ENCODE peak calls at places on chromosomes 7 and 10, in four cellular contexts. T is fibroblast of the aortic adventitia, Y is ascending aorta, M is foreskin fibroblast. K is an unnamed sample.

GRCh38 chr10:91250341-91250740 is 29.9 kb downstream of the PCGF5 start:
- DNase-seq in M (no peak), T (no peak), Y (no peak), K (no peak)

GRCh38 chr10:118732253-118733194 is 22.2 kb downstream of the CACUL1 start:
- DNase-seq in Y (no peak), M (no peak), T (no peak), K (no peak)

GRCh38 chr7:76133164-76133775 is 68.4 kb upstream of the SRRM3 start:
- DNase-seq in Y (no peak), T (no peak), M (peak; percentile 24), K (no peak)

GRCh38 chr7:108282427-108282996 is 152.4 kb upstream of the LAMB4 start:
- DNase-seq in M (no peak), T (no peak), Y (no peak), K (peak; percentile 43)

GRCh38 chr7:50544992-50545391 is 20.2 kb downstream of the DDC start:
- DNase-seq in M (no peak), Y (no peak), T (no peak), K (no peak)

GRCh38 chr7:4774007-4774406 is 1.4 kb upstream of the AP5Z1 start:
- DNase-seq in T (no peak), Y (no peak), M (no peak), K (no peak)

GRCh38 chr10:69400936-69401335 is 15.8 kb downstream of the TACR2 start:
- DNase-seq in T (no peak), Y (no peak), M (no peak), K (no peak)

GRCh38 chr10:100364735-100365391 is 17.8 kb downstream of the SCD start:
- DNase-seq in Y (peak; percentile 49), T (peak; percentile 84), M (peak; percentile 87), K (peak; percentile 88)

GRCh38 chr7:151062399-151063211 is 3.2 kb downstream of the SLC4A2 start:
- DNase-seq in M (peak; percentile 72), T (peak; percentile 62), Y (no peak), K (peak; percentile 67)

GRCh38 chr10:91172348-91172747 is 48.1 kb upstream of the PCGF5 start:
- DNase-seq in M (no peak), T (no peak), Y (no peak), K (no peak)

GRCh38 chr7:28572321-28573058 is 160.2 kb downstream of the CREB5 start:
- DNase-seq in T (no peak), M (no peak), Y (no peak), K (no peak)

DNA sequence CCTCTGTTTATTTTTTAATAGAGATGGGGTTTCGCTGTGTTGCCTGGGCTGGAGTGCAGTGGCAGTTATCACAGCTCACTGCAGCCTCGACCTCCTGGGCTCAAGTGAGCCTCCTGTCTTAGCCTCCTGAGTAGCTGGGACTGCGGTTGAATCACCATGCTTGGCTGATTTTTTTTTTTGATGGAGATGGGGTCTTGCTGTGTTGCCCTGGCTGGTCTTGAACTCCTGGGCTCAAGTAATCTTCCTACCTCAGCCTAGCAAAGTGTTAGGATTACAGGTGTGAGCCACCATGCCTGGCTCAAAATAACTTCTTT is 8.1 kb downstream of the DYNC2I1 start:
- DNase-seq in M (no peak), T (no peak), Y (no peak), K (no peak)
- H3K4me3 ChIP-seq in M (peak overlapping the region; percentile 65), T (peak overlapping the region; percentile 63), Y (peak overlapping the region; percentile 61), K (no peak overlapping the region)

GRCh38 chr10:30709700-30710358 is 80.3 kb upstream of the LYZL2 start:
- DNase-seq in Y (no peak), M (no peak), T (no peak), K (no peak)

GRCh38 chr10:30705086-30705624 is 75.6 kb upstream of the LYZL2 start:
- DNase-seq in T (no peak), M (no peak), Y (no peak), K (no peak)

GRCh38 chr10:30708234-30708633 is 78.7 kb upstream of the LYZL2 start:
- DNase-seq in T (no peak), Y (no peak), M (no peak), K (no peak)

GRCh38 chr10:30705625-30706149 is 76.1 kb upstream of the LYZL2 start:
- DNase-seq in M (no peak), Y (no peak), T (no peak), K (no peak)

DNA sequence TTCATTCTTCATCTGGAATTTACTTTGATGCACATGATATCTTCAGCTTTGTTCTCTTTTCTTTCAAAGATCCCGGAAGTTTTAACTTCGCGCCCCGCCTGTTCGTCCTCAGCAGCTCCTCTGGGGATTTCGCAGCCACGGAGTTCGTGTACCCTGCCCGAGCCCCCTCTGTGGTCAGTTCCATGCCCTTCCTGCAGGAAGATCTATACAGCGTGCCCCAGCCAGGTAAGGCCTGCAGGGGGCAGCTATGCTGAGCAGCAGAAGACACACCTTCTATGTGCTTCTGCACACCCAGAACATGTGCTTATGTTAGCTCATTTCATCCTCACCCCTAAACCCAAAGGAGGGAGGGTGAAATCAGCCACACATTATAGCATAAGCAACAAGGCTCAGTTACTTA is 79.7 kb upstream of the LYZL2 start:
- DNase-seq in T (no peak), M (no peak), Y (no peak), K (no peak)
- TF ChIP-seq CTCF in T (no peak), M (no peak), Y (no peak), K (peak; percentile 13)

GRCh38 chr7:20214787-20215669 is 2.2 kb downstream of the MACC1 start:
- DNase-seq in T (no peak), Y (no peak), M (no peak), K (no peak)
- H3K4me3 ChIP-seq in T (no peak overlapping the region), Y (no peak overlapping the region), M (no peak overlapping the region), K (no peak overlapping the region)

DNA sequence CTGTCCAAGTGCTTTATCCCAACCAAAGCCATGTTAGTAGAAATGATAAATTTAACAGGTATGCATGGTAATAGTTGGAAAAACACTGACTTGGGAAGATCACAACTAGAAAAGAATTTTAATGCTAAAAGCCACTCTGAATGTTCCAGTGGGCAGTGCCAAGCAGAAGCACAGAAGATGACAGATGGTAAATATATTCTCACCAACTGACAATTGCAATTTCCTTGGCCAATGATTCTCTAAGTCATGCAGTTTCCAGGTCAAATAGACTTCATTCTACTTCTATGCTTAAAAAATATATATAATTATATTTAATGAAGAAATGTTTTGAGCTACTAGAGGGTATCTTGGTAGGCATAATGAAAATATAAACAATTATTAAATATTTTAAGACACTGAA is 83.6 kb upstream of the SEMA3C start:
- DNase-seq in T (peak; percentile 8), Y (no peak), M (no peak), K (no peak)
- TF ChIP-seq CTCF in T (no peak), Y (no peak), M (no peak), K (no peak)

DNA sequence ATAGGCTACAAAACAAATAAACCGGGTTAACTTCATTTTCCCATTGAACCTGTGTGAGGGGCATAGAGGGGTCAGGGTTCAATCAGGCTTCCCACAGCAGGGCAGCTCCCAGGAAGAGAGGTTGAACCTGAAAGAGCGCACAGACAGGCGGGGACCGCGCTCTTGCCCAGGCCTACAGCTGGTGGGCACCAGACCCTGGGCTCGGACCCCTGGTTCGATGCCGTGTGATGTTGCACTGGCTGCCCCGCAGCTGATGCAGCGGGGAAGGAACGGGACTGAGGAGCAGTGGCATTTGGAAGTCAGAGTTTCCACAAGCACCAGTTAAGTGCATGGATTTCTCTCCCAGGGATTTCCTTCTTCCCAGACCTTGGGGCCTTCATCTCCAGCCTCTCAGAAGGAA is 72.6 kb upstream of the INSIG1 start:
- DNase-seq in T (no peak), M (no peak), Y (no peak), K (no peak)
- H3K4me3 ChIP-seq in T (no peak overlapping the region), M (no peak overlapping the region), Y (no peak overlapping the region), K (no peak overlapping the region)